ENCODE peak calls at places on chromosomes 3 and 15, in six cellular contexts. X is AG04450; M is CD8-positive, alpha-beta memory T cell; Y is psoas muscle; G is right cardiac atrium; N is CD4-positive, alpha-beta T cell. Q is an unnamed sample.

GRCh38 chr3:97125902-97126499 is 311.6 kb downstream of the EPHA6 start:
- DNase-seq in M (no peak), G (no peak), N (no peak), Y (no peak), X (no peak), Q (no peak)

GRCh38 chr3:186722457-186722856 is 5.3 kb downstream of the KNG1 start:
- DNase-seq in G (no peak), Y (no peak), N (no peak), M (no peak), X (no peak), Q (no peak)

GRCh38 chr15:55587321-55588069 is 650 bp downstream of the PYGO1 start:
- DNase-seq in Y (peak), G (peak), X (no peak), N (no peak), M (no peak), Q (no peak)

GRCh38 chr15:42155546-42156265 is 730 bp downstream of the PLA2G4F start:
- DNase-seq in X (no peak), M (no peak), G (peak), N (no peak), Y (no peak), Q (no peak)

GRCh38 chr3:151283907-151284461 is 5.6 kb upstream of the P2RY14 start:
- DNase-seq in M (no peak), N (no peak), G (peak), Y (no peak), X (peak), Q (no peak)

GRCh38 chr3:116663161-116663885 is 46.3 kb upstream of the TUSC7 start:
- DNase-seq in X (no peak), N (no peak), Y (no peak), G (no peak), M (no peak), Q (no peak)

GRCh38 chr3:177681156-177681555 is 483.9 kb upstream of the TBL1XR1 start:
- DNase-seq in X (no peak), M (no peak), N (no peak), G (no peak), Y (no peak), Q (no peak)

GRCh38 chr3:177607596-177607995 is 410.3 kb upstream of the TBL1XR1 start:
- DNase-seq in G (no peak), M (no peak), Y (no peak), X (no peak), N (no peak), Q (no peak)

GRCh38 chr15:61549727-61550126 is 320.6 kb upstream of the RORA start:
- DNase-seq in M (no peak), Y (no peak), N (no peak), G (no peak), X (no peak), Q (no peak)

GRCh38 chr3:194089357-194090177 is 46.4 kb upstream of the HES1 start:
- DNase-seq in X (peak), N (no peak), Y (peak), M (no peak), G (peak), Q (peak)

GRCh38 chr3:129602309-129602708 is 4.2 kb downstream of the PLXND1 start:
- DNase-seq in N (no peak), G (no peak), M (no peak), Y (no peak), X (no peak), Q (no peak)

GRCh38 chr15:98113357-98113756 is 152.9 kb downstream of the ARRDC4 start:
- DNase-seq in N (no peak), X (no peak), G (no peak), Y (no peak), M (no peak), Q (no peak)

GRCh38 chr3:183698318-183698731 is 728 bp downstream of the YEATS2 start:
- DNase-seq in X (no peak), G (peak), N (peak), Y (no peak), M (peak), Q (no peak)

GRCh38 chr3:72120806-72121778 is 336.1 kb upstream of the PROK2 start:
- DNase-seq in G (no peak), X (no peak), N (no peak), Y (no peak), M (no peak), Q (no peak)

GRCh38 chr3:36166477-36166876 is 213.8 kb upstream of the STAC start:
- DNase-seq in G (no peak), N (no peak), M (no peak), X (no peak), Y (no peak), Q (no peak)

GRCh38 chr3:161069441-161070251 is 35.5 kb downstream of the B3GALNT1 start:
- DNase-seq in X (peak), G (no peak), Y (no peak), M (no peak), N (no peak), Q (no peak)

GRCh38 chr3:134252766-134253165 is 2.1 kb upstream of the RYK start:
- DNase-seq in M (no peak), N (no peak), X (no peak), G (no peak), Y (no peak), Q (no peak)

GRCh38 chr3:1072040-1072439 is 20.8 kb upstream of the CNTN6 start:
- DNase-seq in M (no peak), X (no peak), G (no peak), N (no peak), Y (no peak), Q (no peak)

GRCh38 chr15:34650177-34650576 is 66.7 kb upstream of the GOLGA8B start:
- DNase-seq in G (no peak), X (peak), Y (no peak), M (no peak), N (no peak), Q (no peak)

GRCh38 chr15:96273317-96274086 is 57.0 kb upstream of the NR2F2 start:
- DNase-seq in X (peak), M (no peak), Y (no peak), N (no peak), G (no peak), Q (no peak)

GRCh38 chr3:54053201-54053600 is 69.2 kb upstream of the CACNA2D3 start:
- DNase-seq in G (no peak), N (no peak), M (no peak), Y (no peak), X (no peak), Q (no peak)

GRCh38 chr15:34583399-34584320 is at the start of gene GOLGA8B:
- DNase-seq in M (peak), Y (peak), X (no peak), G (peak), N (peak), Q (peak)

GRCh38 chr3:38532529-38532928 is 36.4 kb downstream of the EXOG start:
- DNase-seq in G (no peak), Y (no peak), M (no peak), X (no peak), N (no peak), Q (no peak)

GRCh38 chr3:38526792-38527191 is 30.7 kb downstream of the EXOG start:
- DNase-seq in M (no peak), N (no peak), G (peak), Y (no peak), X (no peak), Q (no peak)

GRCh38 chr3:38533285-38533994 is 37.3 kb downstream of the EXOG start:
- DNase-seq in Y (no peak), G (peak), M (no peak), N (no peak), X (no peak), Q (no peak)

GRCh38 chr3:38524141-38524739 is 28.1 kb downstream of the EXOG start:
- DNase-seq in M (no peak), X (no peak), Y (no peak), N (no peak), G (no peak), Q (no peak)

GRCh38 chr3:38528457-38528856 is 32.3 kb downstream of the EXOG start:
- DNase-seq in N (no peak), Y (no peak), M (no peak), X (no peak), G (no peak), Q (no peak)
- H3K27ac ChIP-seq in N (no peak), Y (no peak), M (no peak), X (no peak), G (peak), Q (no peak)

GRCh38 chr3:56075089-56075488 is 393.2 kb downstream of the ERC2 start:
- DNase-seq in G (no peak), Y (no peak), N (no peak), X (no peak), M (no peak), Q (no peak)
- H3K27ac ChIP-seq in G (no peak), Y (no peak), N (no peak), X (no peak), M (no peak), Q (no peak)

GRCh38 chr3:69097407-69098086 is 12.8 kb downstream of the ARL6IP5 start:
- DNase-seq in M (no peak), X (no peak), N (no peak), Y (no peak), G (no peak), Q (no peak)
- H3K27ac ChIP-seq in M (no peak), X (no peak), N (peak), Y (peak), G (peak), Q (peak)

DNA sequence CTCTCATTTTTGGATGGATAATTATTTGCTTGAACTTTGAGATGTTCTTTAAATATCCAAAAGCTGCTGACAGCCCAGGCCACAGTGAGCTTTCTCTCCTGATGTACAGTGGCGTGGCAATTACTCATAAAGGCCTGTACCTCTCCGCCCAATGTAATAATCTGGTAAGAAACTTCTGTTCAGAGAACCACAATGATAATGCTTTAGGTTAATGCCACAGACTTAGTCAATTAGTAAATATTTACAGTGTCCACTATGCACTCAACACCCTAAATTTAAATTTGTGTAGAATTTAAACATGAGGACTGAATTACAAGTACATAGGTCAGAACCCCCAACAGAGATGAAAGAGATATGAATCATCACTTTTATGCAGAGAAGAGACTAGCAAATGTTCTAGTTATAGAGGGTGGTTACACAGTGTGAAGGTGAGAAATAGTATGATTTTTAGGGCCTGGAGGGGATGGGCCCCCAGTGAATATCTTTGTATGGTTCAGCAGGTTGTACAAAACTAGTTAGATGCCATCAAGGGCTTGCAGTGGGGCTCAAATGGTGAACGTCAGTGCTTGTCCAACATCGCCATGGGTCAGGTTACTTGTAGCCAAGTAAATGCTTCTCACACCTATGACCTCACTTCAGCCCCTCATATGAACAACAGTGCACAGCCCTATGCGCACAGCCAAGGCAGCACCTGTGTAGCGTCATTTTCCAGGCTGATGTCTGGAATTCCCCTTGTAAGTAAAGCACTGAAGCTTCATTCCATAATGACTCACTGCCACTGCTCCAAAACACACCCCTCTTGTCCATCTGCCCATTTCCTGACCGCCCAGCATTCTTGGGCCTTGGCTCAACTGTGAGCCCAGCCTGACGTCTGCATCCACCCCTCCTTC is 13.3 kb downstream of the ABHD2 start:
- DNase-seq in Y (peak), X (peak), M (no peak), N (no peak), G (peak), Q (no peak)
- H3K27ac ChIP-seq in Y (peak), X (peak), M (no peak), N (no peak), G (peak), Q (peak)

DNA sequence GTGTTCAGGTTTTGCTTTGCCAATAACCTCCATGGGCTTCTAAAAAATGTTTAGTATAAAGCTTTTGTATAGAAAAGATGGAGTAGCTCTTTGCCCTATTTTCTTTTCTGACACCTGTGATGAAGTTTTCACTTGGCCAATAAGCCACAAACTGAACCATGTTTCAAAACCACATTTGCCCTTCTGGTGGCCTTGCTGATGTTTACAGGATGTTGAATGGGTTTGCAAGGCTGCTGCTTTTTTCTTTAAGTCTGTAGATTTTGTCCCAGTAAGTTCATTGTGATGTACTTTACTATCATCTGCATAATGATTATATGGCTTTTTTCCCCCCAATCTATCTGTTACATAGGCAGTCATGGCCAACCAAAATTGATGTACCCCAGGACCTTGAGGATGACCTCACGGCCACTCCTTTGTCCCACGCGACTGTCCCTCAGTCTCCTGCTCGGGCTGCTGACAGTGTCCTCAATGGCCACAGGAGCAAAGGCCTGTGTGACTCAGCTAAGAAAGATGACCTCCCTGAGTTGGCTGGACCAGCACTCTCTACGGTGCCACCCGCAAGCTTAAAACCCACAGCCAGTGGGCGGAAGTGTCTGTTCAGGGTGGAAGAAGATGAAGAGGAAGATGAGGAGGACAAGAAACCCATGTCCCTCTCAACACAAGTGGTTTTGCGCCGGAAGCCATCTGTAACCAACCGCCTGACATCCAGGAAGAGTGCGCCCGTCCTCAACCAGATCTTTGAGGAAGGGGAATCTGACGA is 60.8 kb downstream of the SNRK start:
- DNase-seq in N (peak), X (no peak), G (no peak), Y (no peak), M (peak), Q (no peak)
- H3K27ac ChIP-seq in N (peak), X (no peak), G (no peak), Y (no peak), M (peak), Q (no peak)

GRCh38 chr15:40104296-40104864 is 4.3 kb downstream of the BMF start:
- DNase-seq in G (no peak), Y (no peak), N (no peak), X (no peak), M (no peak), Q (no peak)
- H3K27ac ChIP-seq in G (peak), Y (peak), N (no peak), X (no peak), M (no peak), Q (peak)

GRCh38 chr3:15562560-15562959 is 38.8 kb downstream of the HACL1 start:
- DNase-seq in X (no peak), Y (no peak), M (no peak), N (no peak), G (no peak), Q (no peak)
- H3K27ac ChIP-seq in X (no peak), Y (no peak), M (no peak), N (no peak), G (no peak), Q (no peak)